ENCODE peak calls at places on chromosomes 2 and 18, in six cellular contexts. V is NCI-H1694, F is NB4, S is AG08395, K is NCI-H524, X is HEK293T. Y is an unnamed sample.

GRCh38 chr2:143730155-143730949 is 601.1 kb downstream of the ARHGAP15 start:
- DNase-seq in V (no peak), F (peak), S (peak), K (no peak), X (no peak), Y (no peak)

GRCh38 chr2:84694088-84694622 is 177.9 kb downstream of the DNAH6 start:
- DNase-seq in V (no peak), F (no peak), S (no peak), K (no peak), X (no peak), Y (no peak)

GRCh38 chr2:53087282-53087882 is 680.2 kb upstream of the CHAC2 start:
- DNase-seq in V (no peak), F (no peak), S (no peak), K (no peak), X (no peak), Y (peak)

GRCh38 chr2:75292826-75293225 is 93.5 kb upstream of the TACR1 start:
- DNase-seq in V (no peak), F (no peak), S (peak), K (no peak), X (no peak), Y (peak)

GRCh38 chr18:78228974-78229373 is 750.6 kb upstream of the SALL3 start:
- DNase-seq in V (no peak), F (no peak), S (no peak), K (no peak), X (no peak), Y (no peak)

GRCh38 chr2:24984912-24985311 is 13.2 kb upstream of the DNAJC27 start:
- DNase-seq in V (peak), F (no peak), S (peak), K (peak), X (no peak), Y (peak)

GRCh38 chr18:23248826-23249225 is 113.5 kb downstream of the CABLES1 start:
- DNase-seq in V (no peak), F (no peak), S (no peak), K (no peak), X (no peak), Y (no peak)

GRCh38 chr2:26640331-26640745 is 828 bp downstream of the CIB4 start:
- DNase-seq in V (no peak), F (peak), S (peak), K (no peak), X (no peak), Y (peak)

GRCh38 chr2:109324859-109325258 is 195.9 kb downstream of the SH3RF3 start:
- DNase-seq in V (no peak), F (peak), S (peak), K (no peak), X (no peak), Y (peak)

GRCh38 chr2:136301012-136301411 is 183.1 kb upstream of the CXCR4 start:
- DNase-seq in V (no peak), F (no peak), S (no peak), K (no peak), X (no peak), Y (no peak)

GRCh38 chr2:85767803-85768665 is 14.2 kb downstream of the ATOH8 start:
- DNase-seq in V (no peak), F (no peak), S (no peak), K (no peak), X (no peak), Y (no peak)

Y was measured in astrocyte of the spinal cord.